ENCODE peak calls at places on chromosomes 11 and 22, in eight cellular contexts. P is HCT116, K is dorsolateral prefrontal cortex, Q is prostate gland, M is GM12878, Y is cardiac muscle cell, Z is MM.1S, B is neural progenitor cell. F is an unnamed sample.

GRCh38 chr11:28420099-28420498 is 311.9 kb downstream of the METTL15 start:
- DNase-seq in P (no peak), K (no peak), Q (no peak), M (no peak), Y (no peak), Z (no peak), B (no peak), F (no peak)

GRCh38 chr11:30453705-30454104 is 130.8 kb downstream of the ARL14EP start:
- DNase-seq in P (no peak), K (no peak), Q (no peak), M (no peak), Y (no peak), Z (no peak), B (peak), F (no peak)

GRCh38 chr11:94315664-94316063 is 11.3 kb downstream of the IZUMO1R start:
- DNase-seq in P (no peak), K (no peak), Q (no peak), M (no peak), Y (peak), Z (no peak), B (no peak), F (no peak)

GRCh38 chr11:99418927-99419707 is 398.4 kb downstream of the CNTN5 start:
- DNase-seq in P (no peak), K (no peak), Q (no peak), M (no peak), Y (no peak), Z (no peak), B (peak), F (no peak)

GRCh38 chr11:32137263-32137662 is 46.4 kb downstream of the RCN1 start:
- DNase-seq in P (peak), K (no peak), Q (no peak), M (no peak), Y (peak), Z (no peak), B (no peak), F (no peak)

GRCh38 chr22:40727607-40728325 is 48.5 kb downstream of the MCHR1 start:
- DNase-seq in P (no peak), K (no peak), Q (no peak), M (no peak), Y (no peak), Z (no peak), B (no peak), F (no peak)

GRCh38 chr11:10305964-10306918 is 1.4 kb downstream of the ADM start:
- DNase-seq in P (no peak), K (no peak), Q (no peak), M (no peak), Y (peak), Z (peak), B (peak), F (no peak)

GRCh38 chr11:132056689-132057088 is 686.3 kb downstream of the NTM start:
- DNase-seq in P (no peak), K (no peak), Q (no peak), M (no peak), Y (peak), Z (no peak), B (no peak), F (no peak)

GRCh38 chr11:119375629-119376196 is 5.8 kb downstream of the USP2 start:
- DNase-seq in P (no peak), K (peak), Q (no peak), M (no peak), Y (peak), Z (no peak), B (peak), F (no peak)

GRCh38 chr11:73236879-73237278 is 18.8 kb downstream of the P2RY2 start:
- DNase-seq in P (peak), K (peak), Q (no peak), M (no peak), Y (peak), Z (peak), B (peak), F (no peak)

GRCh38 chr11:17161515-17161914 is 46.3 kb downstream of the PIK3C2A start:
- DNase-seq in P (no peak), K (no peak), Q (no peak), M (no peak), Y (no peak), Z (peak), B (no peak), F (no peak)

GRCh38 chr11:113023228-113023627 is 62.0 kb downstream of the NCAM1 start:
- DNase-seq in P (no peak), K (no peak), Q (no peak), M (no peak), Y (peak), Z (no peak), B (no peak), F (no peak)

GRCh38 chr11:105935791-105936190 is 86.2 kb downstream of the MSANTD4 start:
- DNase-seq in P (peak), K (no peak), Q (peak), M (no peak), Y (peak), Z (no peak), B (peak), F (no peak)

GRCh38 chr11:81135570-81135969 is 1598.1 kb downstream of the FAM181B start:
- DNase-seq in P (no peak), K (no peak), Q (no peak), M (no peak), Y (no peak), Z (no peak), B (no peak), F (no peak)

GRCh38 chr11:1072116-1072820 is 2.4 kb upstream of the MUC2 start:
- DNase-seq in P (peak), K (peak), Q (no peak), M (no peak), Y (peak), Z (no peak), B (no peak), F (no peak)

GRCh38 chr11:123430736-123431356 is 777 bp downstream of the GRAMD1B start:
- DNase-seq in P (no peak), K (peak), Q (peak), M (no peak), Y (peak), Z (no peak), B (peak), F (no peak)
- H3K4me3 ChIP-seq in P (no peak), K (peak), Q (peak), M (peak), Y (peak), Z (peak), B (peak), F (peak)

GRCh38 chr22:31628969-31629723 is 32.9 kb downstream of the PISD start:
- DNase-seq in P (no peak), K (no peak), Q (no peak), M (no peak), Y (no peak), Z (no peak), B (no peak), F (no peak)
- H3K27ac ChIP-seq in P (peak), K (no peak), Q (no peak), M (no peak), Y (no peak), Z (no peak), B (no peak), F (peak)

GRCh38 chr22:37690901-37691504 is 4.9 kb downstream of the NOL12 start:
- DNase-seq in P (no peak), K (no peak), Q (peak), M (no peak), Y (no peak), Z (no peak), B (no peak), F (no peak)

GRCh38 chr22:37701121-37701786 is 4.4 kb downstream of the TRIOBP start:
- DNase-seq in P (no peak), K (no peak), Q (no peak), M (no peak), Y (peak), Z (no peak), B (no peak), F (no peak)

GRCh38 chr22:37692627-37693285 is 4.1 kb upstream of the TRIOBP start:
- DNase-seq in P (no peak), K (no peak), Q (no peak), M (no peak), Y (no peak), Z (no peak), B (no peak), F (no peak)

GRCh38 chr22:37697540-37697835 is 640 bp downstream of the TRIOBP start:
- DNase-seq in P (no peak), K (no peak), Q (no peak), M (no peak), Y (no peak), Z (no peak), B (no peak), F (no peak)

GRCh38 chr22:37696657-37697539 is at the start of gene TRIOBP:
- DNase-seq in P (peak), K (peak), Q (peak), M (peak), Y (peak), Z (peak), B (peak), F (peak)
- TF ChIP-seq CTCF in P (peak), K (peak), Q (no peak), M (peak), Y (peak), Z (peak), B (peak), F (peak)

DNA sequence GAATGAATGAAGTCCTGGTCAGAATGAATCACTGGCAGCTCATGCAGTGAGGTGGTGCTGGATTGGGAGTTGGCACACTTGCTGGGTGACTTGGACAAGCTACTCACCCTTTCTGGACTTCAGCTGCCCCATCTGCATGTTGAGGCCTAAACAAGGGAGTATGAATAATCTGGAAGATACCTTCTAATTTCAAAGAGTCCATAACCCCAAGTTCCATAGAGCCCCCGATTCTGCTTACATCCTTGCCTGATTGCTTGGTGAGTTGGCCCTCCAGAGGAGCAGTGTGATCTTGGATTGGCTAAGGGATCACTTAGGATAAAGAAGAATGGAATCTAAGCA is 18.3 kb upstream of the ACCSL start:
- DNase-seq in P (no peak), K (no peak), Q (no peak), M (no peak), Y (no peak), Z (no peak), B (peak), F (no peak)
- H3K4me3 ChIP-seq in P (no peak), K (no peak), Q (no peak), M (no peak), Y (no peak), Z (no peak), B (no peak), F (no peak)

GRCh38 chr22:31212783-31213626 is 907 bp downstream of the LIMK2 start:
- DNase-seq in P (no peak), K (no peak), Q (no peak), M (no peak), Y (no peak), Z (no peak), B (peak), F (no peak)
- H3K27ac ChIP-seq in P (peak), K (peak), Q (peak), M (peak), Y (no peak), Z (no peak), B (no peak), F (peak)

GRCh38 chr11:68271023-68271780 is 571 bp downstream of the C11orf24 start:
- DNase-seq in P (peak), K (no peak), Q (no peak), M (no peak), Y (peak), Z (peak), B (peak), F (no peak)

GRCh38 chr11:68273056-68273738 is 1.4 kb upstream of the C11orf24 start:
- DNase-seq in P (no peak), K (no peak), Q (no peak), M (no peak), Y (no peak), Z (no peak), B (no peak), F (no peak)

GRCh38 chr11:68269414-68270081 is 2.2 kb downstream of the C11orf24 start:
- DNase-seq in P (no peak), K (no peak), Q (no peak), M (no peak), Y (peak), Z (no peak), B (no peak), F (no peak)

GRCh38 chr11:68270334-68271022 is 1.3 kb downstream of the C11orf24 start:
- DNase-seq in P (no peak), K (no peak), Q (no peak), M (no peak), Y (no peak), Z (no peak), B (no peak), F (no peak)

DNA sequence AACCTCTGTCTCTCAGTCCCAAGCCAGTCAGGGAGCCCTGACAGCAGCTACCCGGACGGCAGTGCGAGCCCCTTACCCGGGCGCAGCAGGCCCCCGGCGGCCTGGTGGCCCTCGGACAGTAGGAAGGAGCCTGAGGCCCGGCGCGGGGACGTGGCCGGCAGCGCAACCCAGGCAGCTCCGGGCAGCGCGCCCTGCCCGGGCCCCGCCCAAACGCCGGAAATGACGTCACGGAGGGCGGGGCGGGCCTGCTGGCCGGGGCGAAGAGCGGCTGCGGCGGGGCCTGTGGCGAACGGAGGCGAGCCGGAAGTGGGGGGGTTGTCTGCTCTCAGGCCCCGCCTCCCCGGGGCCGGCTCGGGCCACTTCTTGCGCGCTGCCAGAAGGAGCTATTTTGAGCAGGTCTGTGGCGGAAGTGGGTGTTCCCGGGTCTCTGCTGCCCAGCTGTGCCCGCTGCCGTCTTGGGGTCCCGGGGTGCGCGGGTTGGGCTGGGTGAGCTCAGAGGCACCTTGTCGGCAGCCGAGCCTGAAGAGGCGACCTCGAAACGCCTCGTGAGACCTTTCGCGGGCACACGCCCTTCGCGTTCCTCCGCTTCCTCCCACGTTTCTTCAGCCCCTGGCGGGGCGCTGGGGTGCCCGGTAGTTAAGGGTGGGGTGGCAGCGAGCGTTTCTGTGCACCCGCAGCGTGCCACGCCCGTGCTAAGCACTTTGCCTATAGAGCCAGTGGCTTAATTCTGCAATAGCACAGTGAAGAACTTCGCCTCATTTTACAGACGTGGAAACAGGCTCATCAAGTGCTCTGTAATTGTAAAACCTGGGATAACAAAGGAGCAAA is at the start of gene C11orf24:
- DNase-seq in P (peak), K (peak), Q (peak), M (peak), Y (peak), Z (peak), B (peak), F (peak)
- TF ChIP-seq CTCF in P (no peak), K (no peak), Q (no peak), M (no peak), Y (no peak), Z (no peak), B (no peak), F (no peak)

DNA sequence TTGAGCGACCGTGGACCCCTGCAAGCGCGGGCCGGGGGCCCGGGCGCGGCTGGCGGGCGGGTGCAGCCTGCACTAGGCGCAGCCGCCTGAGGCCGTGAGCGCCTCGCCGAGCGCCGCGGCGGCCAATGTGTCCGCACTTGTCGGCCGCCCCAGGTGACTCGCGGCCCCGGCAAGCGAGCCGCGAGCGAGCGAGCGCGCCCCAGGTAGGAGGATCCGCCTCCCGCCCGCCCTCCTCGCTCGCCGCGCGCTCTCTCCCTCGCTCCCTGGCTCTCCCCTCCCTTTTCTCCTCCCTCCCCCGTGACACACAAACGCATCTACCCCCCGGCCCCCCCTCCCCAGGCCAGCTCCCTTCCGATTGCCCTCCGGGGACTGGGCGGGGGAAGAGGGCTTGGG is at the start of gene WNT7B:
- DNase-seq in P (peak), K (no peak), Q (peak), M (no peak), Y (no peak), Z (peak), B (peak), F (no peak)
- H3K4me3 ChIP-seq in P (peak), K (peak), Q (peak), M (no peak), Y (peak), Z (no peak), B (peak), F (peak)

F was measured in esophagus squamous epithelium.